ENCODE peak calls at places on chromosomes 7 and 10, in four cellular contexts. Q is body of pancreas, Z is MCF 10A, D is breast epithelium. J is an unnamed sample.

GRCh38 chr7:137967143-137968018 is 34.5 kb downstream of the CREB3L2 start:
- DNase-seq in Q (no peak), Z (peak), D (no peak), J (no peak)

GRCh38 chr10:80159166-80159888 is 26.8 kb downstream of the PLAC9 start:
- DNase-seq in Q (no peak), Z (no peak), D (no peak), J (no peak)

GRCh38 chr10:23516530-23516929 is 77.7 kb downstream of the OTUD1 start:
- DNase-seq in Q (no peak), Z (peak), D (no peak), J (no peak)

GRCh38 chr10:132867801-132868644 is 74.3 kb downstream of the CFAP46 start:
- DNase-seq in Q (peak), Z (no peak), D (peak), J (peak)

GRCh38 chr7:92044148-92044547 is 90.1 kb downstream of the CYP51A1 start:
- DNase-seq in Q (no peak), Z (no peak), D (no peak), J (no peak)

GRCh38 chr7:18753972-18754610 is 258.5 kb downstream of the HDAC9 start:
- DNase-seq in Q (no peak), Z (no peak), D (no peak), J (no peak)

GRCh38 chr10:127407551-127407950 is 141.6 kb upstream of the NPS start:
- DNase-seq in Q (no peak), Z (no peak), D (peak), J (no peak)

GRCh38 chr10:66882271-66882670 is 43.6 kb upstream of the LRRTM3 start:
- DNase-seq in Q (no peak), Z (no peak), D (no peak), J (no peak)

GRCh38 chr10:50605280-50606270 is 18.2 kb downstream of the SGMS1 start:
- DNase-seq in Q (peak), Z (peak), D (no peak), J (no peak)

GRCh38 chr10:89206402-89207180 is 526 bp downstream of the CH25H start:
- DNase-seq in Q (peak), Z (no peak), D (peak), J (peak)

GRCh38 chr7:111864291-111864976 is 302.1 kb upstream of the IMMP2L start:
- DNase-seq in Q (no peak), Z (no peak), D (no peak), J (no peak)

GRCh38 chr10:72242675-72243074 is 26.6 kb upstream of the ASCC1 start:
- DNase-seq in Q (peak), Z (peak), D (no peak), J (peak)

GRCh38 chr7:26233902-26234511 is 32.5 kb downstream of the CBX3 start:
- DNase-seq in Q (no peak), Z (no peak), D (no peak), J (no peak)

GRCh38 chr10:91745086-91745831 is 53.0 kb upstream of the TNKS2 start:
- DNase-seq in Q (peak), Z (peak), D (no peak), J (no peak)

GRCh38 chr7:19051767-19052375 is 65.6 kb downstream of the TWIST1 start:
- DNase-seq in Q (peak), Z (peak), D (no peak), J (no peak)

GRCh38 chr10:129850790-129851189 is 113.3 kb downstream of the EBF3 start:
- DNase-seq in Q (peak), Z (no peak), D (peak), J (no peak)

GRCh38 chr7:129494041-129494440 is 8.3 kb upstream of the SMKR1 start:
- DNase-seq in Q (no peak), Z (peak), D (no peak), J (peak)

GRCh38 chr10:71963756-71964668 is at the start of gene CHST3:
- DNase-seq in Q (peak), Z (peak), D (no peak), J (peak)

DNA sequence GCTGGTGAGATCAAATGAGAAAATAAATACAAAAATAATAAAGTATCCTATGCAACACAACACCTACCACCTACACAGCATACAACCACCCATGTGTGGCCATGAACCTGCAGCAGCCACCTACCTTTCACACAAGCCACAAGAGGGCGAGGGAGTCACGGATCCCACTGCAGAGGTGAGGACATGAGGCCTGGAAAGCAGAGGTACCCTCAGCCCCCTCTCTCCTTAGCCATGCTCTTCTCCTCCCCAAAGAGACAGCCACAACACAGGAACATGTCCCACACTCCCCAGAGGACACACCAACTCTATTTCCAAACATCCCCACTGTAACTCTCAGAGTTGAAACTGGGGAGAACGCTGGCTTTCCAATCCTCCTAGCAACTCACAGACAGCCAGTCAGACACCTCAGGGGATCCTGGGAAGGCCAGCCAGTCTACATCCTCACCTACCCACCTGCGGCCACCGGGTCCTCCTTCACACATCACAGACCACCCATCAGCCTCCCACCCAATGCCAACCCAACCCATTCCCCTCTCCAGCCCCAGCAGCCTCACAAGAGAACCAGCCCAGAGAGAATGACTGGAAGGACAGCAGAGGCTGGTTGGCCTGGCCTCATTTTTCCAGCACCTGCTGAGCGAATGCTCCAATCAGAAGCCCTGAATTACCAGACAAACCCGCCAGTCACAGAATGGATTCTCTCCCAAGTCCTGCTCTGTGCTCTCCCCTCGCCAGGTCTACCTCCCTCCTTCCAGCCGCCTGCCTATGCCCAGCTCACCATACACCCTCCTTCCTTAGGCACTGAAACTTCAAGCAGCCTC is 18.4 kb downstream of the DLG5 start:
- DNase-seq in Q (no peak), Z (peak), D (no peak), J (no peak)
- TF ChIP-seq CTCF in Q (no peak), Z (peak), D (no peak), J (no peak)

GRCh38 chr10:36538945-36539586 is 586.3 kb upstream of the ANKRD30A start:
- DNase-seq in Q (no peak), Z (peak), D (no peak), J (no peak)
- TF ChIP-seq CTCF in Q (no peak), Z (no peak), D (no peak), J (no peak)

GRCh38 chr10:112526906-112527305 is 79.9 kb downstream of the VTI1A start:
- DNase-seq in Q (no peak), Z (no peak), D (no peak), J (no peak)
- TF ChIP-seq CTCF in Q (no peak), Z (no peak), D (no peak), J (peak)

DNA sequence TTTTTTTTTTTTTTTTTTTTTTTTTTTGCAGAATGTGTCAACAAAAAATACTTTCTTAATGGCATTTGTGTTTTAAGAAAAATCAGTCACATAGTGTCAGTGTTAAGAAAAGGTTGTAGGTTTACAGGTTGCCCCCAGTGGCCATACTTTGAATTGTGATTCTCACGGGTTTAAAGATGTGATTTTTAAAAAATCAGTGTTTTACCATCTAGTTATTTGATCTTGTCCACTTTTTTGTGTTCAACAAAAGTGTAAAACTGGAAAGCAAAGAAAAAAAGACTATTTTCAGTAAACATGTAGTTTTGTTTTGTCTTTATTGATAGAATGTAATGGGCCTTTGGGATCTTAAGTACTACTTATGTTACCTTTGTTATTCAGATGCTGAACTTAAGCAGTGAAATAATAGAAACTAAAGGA is 25.7 kb downstream of the SUV39H2 start:
- DNase-seq in Q (peak), Z (peak), D (no peak), J (no peak)
- TF ChIP-seq CTCF in Q (peak), Z (peak), D (no peak), J (peak)

GRCh38 chr7:88146611-88147010 is 73.2 kb downstream of the SRI start:
- DNase-seq in Q (no peak), Z (no peak), D (no peak), J (no peak)

GRCh38 chr7:88141025-88141424 is 78.8 kb downstream of the SRI start:
- DNase-seq in Q (peak), Z (no peak), D (no peak), J (no peak)

GRCh38 chr7:88147341-88147740 is 72.5 kb downstream of the SRI start:
- DNase-seq in Q (no peak), Z (no peak), D (no peak), J (no peak)

GRCh38 chr7:88141479-88141878 is 78.4 kb downstream of the SRI start:
- DNase-seq in Q (no peak), Z (no peak), D (no peak), J (no peak)

DNA sequence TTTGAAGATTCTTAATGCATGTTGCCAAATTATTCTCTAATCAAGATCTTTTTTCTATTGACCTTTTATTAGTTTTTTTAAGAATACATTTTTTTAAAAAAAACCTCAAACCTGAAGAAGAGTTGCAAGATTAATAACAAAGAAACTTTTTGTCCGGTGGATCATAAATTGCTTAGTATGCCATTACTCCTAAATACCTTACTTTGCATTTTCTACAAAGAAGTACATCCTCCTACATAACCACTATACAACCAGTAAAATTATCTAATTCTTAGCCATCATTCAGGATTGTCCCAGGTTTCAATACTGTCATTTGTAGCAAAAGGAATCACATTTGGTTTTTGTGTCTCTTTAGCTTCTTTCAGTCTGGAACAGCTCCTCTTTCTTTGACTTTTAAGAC is 77.9 kb downstream of the SRI start:
- DNase-seq in Q (no peak), Z (no peak), D (no peak), J (no peak)
- TF ChIP-seq CTCF in Q (no peak), Z (no peak), D (no peak), J (no peak)

GRCh38 chr10:93703841-93704240 is 1.4 kb upstream of the FRA10AC1 start:
- DNase-seq in Q (no peak), Z (no peak), D (no peak), J (no peak)

GRCh38 chr10:93707623-93708022 is 5.2 kb upstream of the FRA10AC1 start:
- DNase-seq in Q (no peak), Z (no peak), D (no peak), J (no peak)

GRCh38 chr10:93701903-93702277 is 502 bp downstream of the FRA10AC1 start:
- DNase-seq in Q (peak), Z (peak), D (no peak), J (no peak)

GRCh38 chr10:93703066-93703465 is 674 bp upstream of the FRA10AC1 start:
- DNase-seq in Q (peak), Z (no peak), D (no peak), J (no peak)

DNA sequence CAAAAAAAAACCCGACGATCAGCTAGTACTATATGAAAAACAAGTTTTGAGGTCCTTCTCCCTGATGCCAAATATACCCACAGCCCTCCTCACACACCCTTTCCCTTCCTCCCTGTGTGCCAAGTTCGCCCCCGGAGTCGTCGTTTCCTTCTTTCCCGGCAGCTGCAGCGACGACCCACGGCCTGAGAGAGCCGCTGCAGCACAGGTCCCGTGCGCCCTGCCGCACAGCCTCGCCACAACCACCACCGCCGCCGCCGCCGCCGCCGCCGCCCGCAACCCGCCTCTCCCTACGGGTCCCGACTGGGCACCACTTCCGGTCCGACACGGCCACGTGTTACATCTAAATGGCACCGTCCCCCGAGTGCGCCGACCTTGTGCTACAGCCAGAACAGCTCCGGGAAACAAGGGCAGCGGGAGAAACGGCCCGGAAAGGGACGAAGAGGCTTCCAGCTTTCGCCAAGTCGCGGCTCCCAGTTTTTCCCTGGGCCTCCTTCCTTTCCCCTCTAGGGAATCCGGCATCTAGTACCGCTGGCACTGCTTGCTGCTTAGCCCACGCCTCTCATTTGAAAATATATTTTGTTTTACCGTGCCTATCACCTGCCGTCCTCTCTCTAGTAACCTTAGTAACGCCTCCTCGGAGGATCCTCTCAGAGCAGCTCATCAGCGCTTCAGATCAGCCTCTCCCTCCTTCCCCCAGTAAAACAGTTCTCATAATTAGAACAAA is at the start of gene FRA10AC1:
- DNase-seq in Q (peak), Z (peak), D (peak), J (peak)
- TF ChIP-seq CTCF in Q (peak), Z (peak), D (no peak), J (peak)